ENCODE peak calls at places on chromosome 12, in four cellular contexts. P is EH, V is dorsolateral prefrontal cortex, R is midbrain. I is an unnamed sample.
A peak's percentile ranks its signal among the peaks of the same experiment; 100 is the strongest.

GRCh38 chr12:120257041-120257821 is 8.3 kb downstream of the PXN start:
- DNase-seq in R (peak; percentile 46), V (peak; percentile 86), P (peak; percentile 95), I (peak; percentile 66)

GRCh38 chr12:124524231-124524925 is 43.0 kb downstream of the NCOR2 start:
- DNase-seq in R (no peak), V (no peak), P (peak; percentile 94), I (no peak)

GRCh38 chr12:132429932-132430643 is 59.9 kb upstream of the FBRSL1 start:
- DNase-seq in V (no peak), P (no peak), R (no peak), I (no peak)

GRCh38 chr12:6114476-6114870 is 10.0 kb downstream of the VWF start:
- DNase-seq in P (no peak), R (no peak), V (no peak), I (no peak)

GRCh38 chr12:2562400-2562799 is 232.4 kb upstream of the FKBP4 start:
- DNase-seq in V (no peak), P (no peak), R (no peak), I (no peak)

GRCh38 chr12:75970310-75970709 is 61.3 kb downstream of the PHLDA1 start:
- DNase-seq in V (no peak), R (no peak), P (no peak), I (no peak)

GRCh38 chr12:26113853-26114719 is 10.8 kb downstream of the BHLHE41 start:
- DNase-seq in R (peak; percentile 93), V (peak; percentile 88), P (peak; percentile 92), I (peak; percentile 91)

GRCh38 chr12:59185291-59185690 is 265.0 kb upstream of the LRIG3 start:
- DNase-seq in R (no peak), V (no peak), P (no peak), I (no peak)

GRCh38 chr12:90257927-90258624 is 549.4 kb upstream of the ATP2B1 start:
- DNase-seq in R (no peak), P (no peak), V (no peak), I (no peak)

GRCh38 chr12:64665506-64665905 is 55.2 kb downstream of the RASSF3 start:
- DNase-seq in R (no peak), P (no peak), V (no peak), I (no peak)

GRCh38 chr12:112908548-112908947 is 1.8 kb downstream of the OAS1 start:
- DNase-seq in R (no peak), P (no peak), V (no peak), I (no peak)

GRCh38 chr12:31521972-31522371 is 69.0 kb downstream of the DENND5B start:
- DNase-seq in V (no peak), R (no peak), P (no peak), I (no peak)

GRCh38 chr12:82479511-82479910 is 121.2 kb downstream of the METTL25 start:
- DNase-seq in V (no peak), R (no peak), P (peak; percentile 58), I (no peak)

GRCh38 chr12:88111074-88111652 is 30.7 kb downstream of the CEP290 start:
- DNase-seq in V (no peak), R (no peak), P (peak; percentile 67), I (no peak)

GRCh38 chr12:124797321-124797720 is 66.3 kb downstream of the SCARB1 start:
- DNase-seq in R (no peak), P (no peak), V (no peak), I (no peak)

GRCh38 chr12:106269150-106269771 is 21.4 kb upstream of the CKAP4 start:
- DNase-seq in V (no peak), R (no peak), P (no peak), I (no peak)

GRCh38 chr12:81034926-81035325 is 43.0 kb upstream of the ACSS3 start:
- DNase-seq in R (no peak), P (no peak), V (no peak), I (no peak)

GRCh38 chr12:64611430-64612286 is 1.4 kb downstream of the RASSF3 start:
- DNase-seq in P (peak; percentile 52), V (no peak), R (no peak), I (peak; percentile 16)

GRCh38 chr12:22598763-22599161 is 26.2 kb upstream of the ETNK1 start:
- DNase-seq in R (no peak), V (no peak), P (no peak), I (no peak)

GRCh38 chr12:94123127-94123526 is 25.2 kb upstream of the PLXNC1 start:
- DNase-seq in R (no peak), V (no peak), P (no peak), I (no peak)

GRCh38 chr12:12539411-12539810 is 23.3 kb downstream of the DUSP16 start:
- DNase-seq in V (no peak), R (no peak), P (no peak), I (no peak)